ENCODE peak calls at places on chromosomes 2 and 18, in four cellular contexts. One of them, this sample, is unnamed. For H3K36me3, the result is how much of the 10 kb centered on the place peaks cover.

GRCh38 chr2:40113997-40114396 is 334.9 kb upstream of the THUMPD2 start:
- DNase-seq in left lung: no peak
- DNase-seq in heart right ventricle: no peak
- DNase-seq in GM23248: no peak
- DNase-seq in this sample: no peak

GRCh38 chr2:15281681-15282080 is 279.5 kb downstream of the NBAS start:
- DNase-seq in left lung: no peak
- DNase-seq in heart right ventricle: no peak
- DNase-seq in GM23248: no peak
- DNase-seq in this sample: no peak

GRCh38 chr2:98317214-98317613 is 29.0 kb upstream of the CNGA3 start:
- DNase-seq in left lung: no peak
- DNase-seq in heart right ventricle: no peak
- DNase-seq in GM23248: no peak
- DNase-seq in this sample: no peak

GRCh38 chr18:50886914-50887313 is 8.0 kb downstream of the ME2 start:
- DNase-seq in left lung: no peak
- DNase-seq in heart right ventricle: no peak
- DNase-seq in GM23248: no peak
- DNase-seq in this sample: no peak

GRCh38 chr18:5440297-5440696 is 103.5 kb downstream of the EPB41L3 start:
- DNase-seq in left lung: no peak
- DNase-seq in heart right ventricle: no peak
- DNase-seq in GM23248: no peak
- DNase-seq in this sample: no peak

GRCh38 chr2:207887570-207887969 is 117.9 kb upstream of the FZD5 start:
- DNase-seq in left lung: no peak
- DNase-seq in heart right ventricle: no peak
- DNase-seq in GM23248: no peak
- DNase-seq in this sample: no peak

GRCh38 chr2:230441188-230441897 is 25.3 kb downstream of the SP100 start:
- DNase-seq in left lung: no peak
- DNase-seq in heart right ventricle: no peak
- DNase-seq in GM23248: peak
- DNase-seq in this sample: no peak

GRCh38 chr2:201969938-201970785 is 63.5 kb upstream of the FZD7 start:
- DNase-seq in left lung: no peak
- DNase-seq in heart right ventricle: no peak
- DNase-seq in GM23248: peak
- DNase-seq in this sample: no peak

GRCh38 chr2:149005471-149006077 is 32.9 kb upstream of the LYPD6B start:
- DNase-seq in left lung: no peak
- DNase-seq in heart right ventricle: no peak
- DNase-seq in GM23248: no peak
- DNase-seq in this sample: peak

GRCh38 chr2:8752385-8752784 is 70.5 kb downstream of the ID2 start:
- DNase-seq in left lung: no peak
- DNase-seq in heart right ventricle: no peak
- DNase-seq in GM23248: no peak
- DNase-seq in this sample: no peak

GRCh38 chr2:86069091-86069685 is 36.5 kb downstream of the POLR1A start:
- DNase-seq in left lung: no peak
- DNase-seq in heart right ventricle: no peak
- DNase-seq in GM23248: peak
- DNase-seq in this sample: no peak
- H3K36me3 ChIP-seq in left lung: under half
- H3K36me3 ChIP-seq in heart right ventricle: half or more
- H3K36me3 ChIP-seq in GM23248: under half
- H3K36me3 ChIP-seq in this sample: under half

DNA sequence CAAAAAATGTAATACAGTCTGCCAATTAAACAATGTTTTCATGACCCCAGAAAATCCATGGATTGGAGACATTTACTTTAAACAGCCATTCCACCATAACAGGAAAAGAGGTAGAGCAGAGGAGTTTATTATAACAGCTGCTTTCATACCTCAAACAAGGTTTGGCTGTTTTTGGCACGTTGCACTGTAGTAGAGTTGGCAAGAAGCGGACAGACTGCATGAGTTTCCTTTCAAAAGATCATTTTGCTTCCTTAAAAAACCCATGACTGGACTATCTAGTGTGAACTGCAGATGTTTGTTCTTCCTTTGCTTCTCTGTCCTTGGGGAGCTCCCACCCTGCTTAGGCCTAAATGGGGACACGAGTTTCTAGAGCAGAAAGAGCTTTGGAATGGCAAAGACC is 108.5 kb upstream of the THOC1 start:
- DNase-seq in left lung: no peak
- DNase-seq in heart right ventricle: no peak
- DNase-seq in GM23248: no peak
- DNase-seq in this sample: no peak
- H3K36me3 ChIP-seq in left lung: under half
- H3K36me3 ChIP-seq in heart right ventricle: under half
- H3K36me3 ChIP-seq in GM23248: under half
- H3K36me3 ChIP-seq in this sample: under half

GRCh38 chr18:2918761-2919550 is 72.2 kb downstream of the EMILIN2 start:
- DNase-seq in left lung: no peak
- DNase-seq in heart right ventricle: no peak
- DNase-seq in GM23248: no peak
- DNase-seq in this sample: no peak

GRCh38 chr18:2921778-2922177 is 75.0 kb downstream of the EMILIN2 start:
- DNase-seq in left lung: no peak
- DNase-seq in heart right ventricle: no peak
- DNase-seq in GM23248: no peak
- DNase-seq in this sample: no peak

GRCh38 chr18:2920027-2920426 is 73.2 kb downstream of the EMILIN2 start:
- DNase-seq in left lung: no peak
- DNase-seq in heart right ventricle: no peak
- DNase-seq in GM23248: no peak
- DNase-seq in this sample: no peak

GRCh38 chr18:2919600-2919999 is 72.8 kb downstream of the EMILIN2 start:
- DNase-seq in left lung: no peak
- DNase-seq in heart right ventricle: no peak
- DNase-seq in GM23248: no peak
- DNase-seq in this sample: no peak

DNA sequence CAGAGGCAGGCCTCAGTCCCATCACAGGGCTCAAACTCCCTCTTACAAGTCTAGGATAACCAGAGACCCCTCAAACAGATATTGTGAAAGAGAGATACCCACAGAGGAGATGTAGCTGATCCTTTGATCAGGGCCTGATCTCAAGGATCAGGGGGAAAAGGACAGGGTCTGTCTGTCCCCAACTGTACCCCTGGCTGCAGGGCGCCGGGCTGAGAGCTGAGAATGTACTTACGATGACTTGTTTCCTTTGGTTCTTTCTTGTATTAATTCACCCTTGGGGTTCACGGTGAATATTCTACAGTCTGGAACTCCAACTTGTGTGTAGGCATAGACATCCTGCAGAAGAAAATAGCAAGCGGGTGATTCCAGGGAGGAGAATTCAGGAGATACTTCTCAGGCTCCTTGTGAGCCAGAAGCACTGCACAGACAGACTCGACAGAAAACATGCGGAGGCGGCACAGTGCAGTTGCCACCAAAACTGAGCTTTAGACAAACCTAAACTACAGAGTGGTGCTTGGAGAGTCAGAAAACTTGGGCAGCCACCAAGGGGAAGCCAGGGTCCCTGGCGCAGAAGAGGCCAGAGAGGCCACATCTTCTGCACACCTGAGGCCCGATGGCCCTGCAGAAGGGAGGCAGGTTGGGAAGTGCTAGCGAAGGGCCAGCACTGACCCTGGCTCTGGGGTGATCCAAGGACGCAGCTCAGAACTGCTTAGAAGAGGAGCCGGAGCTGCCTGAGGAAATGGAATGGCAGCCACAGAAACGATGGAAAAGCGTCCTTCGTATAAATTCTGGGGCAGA is 73.9 kb downstream of the EMILIN2 start:
- DNase-seq in left lung: no peak
- DNase-seq in heart right ventricle: no peak
- DNase-seq in GM23248: no peak
- DNase-seq in this sample: no peak
- H3K36me3 ChIP-seq in left lung: under half
- H3K36me3 ChIP-seq in heart right ventricle: half or more
- H3K36me3 ChIP-seq in GM23248: under half
- H3K36me3 ChIP-seq in this sample: under half

GRCh38 chr2:189466046-189466445 is 24.8 kb downstream of the WDR75 start:
- DNase-seq in left lung: no peak
- DNase-seq in heart right ventricle: no peak
- DNase-seq in GM23248: no peak
- DNase-seq in this sample: no peak
- H3K36me3 ChIP-seq in left lung: under half
- H3K36me3 ChIP-seq in heart right ventricle: half or more
- H3K36me3 ChIP-seq in GM23248: half or more
- H3K36me3 ChIP-seq in this sample: under half

GRCh38 chr2:3482363-3482821 is 36.9 kb downstream of the ADI1 start:
- DNase-seq in left lung: no peak
- DNase-seq in heart right ventricle: no peak
- DNase-seq in GM23248: no peak
- DNase-seq in this sample: no peak
- H3K36me3 ChIP-seq in left lung: under half
- H3K36me3 ChIP-seq in heart right ventricle: under half
- H3K36me3 ChIP-seq in GM23248: under half
- H3K36me3 ChIP-seq in this sample: under half